ENCODE peak calls at places on chromosomes 11 and 22, in seven cellular contexts. A is CD8-positive, alpha-beta T cell; J is endodermal cell; D is psoas muscle; U is thoracic aorta; Z is CD4-positive, CD25-positive, alpha-beta regulatory T cell; Y is lung. E is an unnamed sample.
A peak's percentile ranks its signal among the peaks of the same experiment; 100 is the strongest.

GRCh38 chr11:115201121-115201792 is 303.0 kb downstream of the CADM1 start:
- DNase-seq in A (no peak), J (no peak), D (no peak), U (no peak), Z (no peak), Y (no peak), E (no peak)

GRCh38 chr11:44563716-44564115 is 1.7 kb upstream of the CD82 start:
- DNase-seq in A (no peak), J (no peak), D (no peak), U (no peak), Z (no peak), Y (no peak), E (no peak)

GRCh38 chr11:71449596-71449995 is 1.4 kb upstream of the DHCR7 start:
- DNase-seq in A (no peak), J (peak; percentile 72), D (no peak), U (no peak), Z (no peak), Y (no peak), E (no peak)

GRCh38 chr11:79253280-79253679 is 187.6 kb downstream of the TENM4 start:
- DNase-seq in A (no peak), J (no peak), D (no peak), U (no peak), Z (no peak), Y (no peak), E (no peak)

GRCh38 chr22:20811171-20811570 is 37.3 kb downstream of the SERPIND1 start:
- DNase-seq in A (no peak), J (no peak), D (no peak), U (no peak), Z (no peak), Y (no peak), E (no peak)

GRCh38 chr11:12100886-12101285 is 9.5 kb upstream of the MICAL2 start:
- DNase-seq in A (no peak), J (no peak), D (no peak), U (no peak), Z (no peak), Y (peak; percentile 77), E (no peak)

GRCh38 chr11:783581-784015 is 6.3 kb downstream of the CEND1 start:
- DNase-seq in A (no peak), J (peak; percentile 98), D (peak; percentile 87), U (peak; percentile 47), Z (peak; percentile 29), Y (peak; percentile 84), E (peak; percentile 27)

GRCh38 chr11:119624102-119624615 is 104.8 kb downstream of the NECTIN1 start:
- DNase-seq in A (no peak), J (peak; percentile 87), D (no peak), U (no peak), Z (no peak), Y (no peak), E (no peak)

GRCh38 chr11:126601550-126602215 is 246.2 kb downstream of the ST3GAL4 start:
- DNase-seq in A (no peak), J (peak; percentile 77), D (no peak), U (no peak), Z (no peak), Y (no peak), E (no peak)

GRCh38 chr11:117128289-117128688 is 15.8 kb upstream of the PAFAH1B2 start:
- DNase-seq in A (no peak), J (no peak), D (no peak), U (no peak), Z (no peak), Y (no peak), E (no peak)

GRCh38 chr11:34192481-34193401 is 87.3 kb downstream of the NAT10 start:
- DNase-seq in A (no peak), J (no peak), D (peak; percentile 69), U (peak; percentile 70), Z (no peak), Y (peak; percentile 40), E (no peak)

GRCh38 chr11:35214792-35215193 is 75.8 kb downstream of the CD44 start:
- DNase-seq in A (no peak), J (peak; percentile 89), D (no peak), U (no peak), Z (peak; percentile 55), Y (no peak), E (no peak)

GRCh38 chr11:78295347-78295746 is 106.6 kb downstream of the USP35 start:
- DNase-seq in A (no peak), J (no peak), D (no peak), U (no peak), Z (no peak), Y (no peak), E (no peak)

GRCh38 chr22:33859311-33859710 is 61.0 kb downstream of the LARGE1 start:
- DNase-seq in A (no peak), J (no peak), D (no peak), U (no peak), Z (no peak), Y (no peak), E (no peak)

GRCh38 chr11:105611414-105611813 is 1.5 kb downstream of the GRIA4 start:
- DNase-seq in A (no peak), J (no peak), D (no peak), U (no peak), Z (no peak), Y (no peak), E (no peak)

GRCh38 chr11:105611837-105612480 is 2.1 kb downstream of the GRIA4 start:
- DNase-seq in A (no peak), J (peak; percentile 49), D (no peak), U (no peak), Z (no peak), Y (no peak), E (no peak)

GRCh38 chr11:105609832-105610781 is at the start of gene GRIA4:
- DNase-seq in A (no peak), J (peak; percentile 86), D (peak; percentile 13), U (no peak), Z (no peak), Y (no peak), E (no peak)

GRCh38 chr11:105610796-105611361 is 1.0 kb downstream of the GRIA4 start:
- DNase-seq in A (no peak), J (peak; percentile 44), D (no peak), U (no peak), Z (no peak), Y (no peak), E (no peak)

GRCh38 chr11:105609341-105609781 is 512 bp upstream of the GRIA4 start:
- DNase-seq in A (no peak), J (peak; percentile 77), D (no peak), U (no peak), Z (peak; percentile 16), Y (no peak), E (no peak)
- H3K27me3 ChIP-seq in A (no peaks in the 10 kb centered on the region), J (peaks cover 56% of the 10 kb centered on the region), D (peaks cover 34% of the 10 kb centered on the region), U (no peaks in the 10 kb centered on the region), Z (peaks cover 19% of the 10 kb centered on the region), Y (no peaks in the 10 kb centered on the region), E (peaks cover 13% of the 10 kb centered on the region)

GRCh38 chr22:22141031-22141430 is 103.6 kb upstream of the VPREB1 start:
- DNase-seq in A (no peak), J (no peak), D (no peak), U (no peak), Z (no peak), Y (no peak), E (no peak)
- H3K27me3 ChIP-seq in A (no peaks in the 10 kb centered on the region), J (peaks cover 11% of the 10 kb centered on the region), D (peaks cover 27% of the 10 kb centered on the region), U (no peaks in the 10 kb centered on the region), Z (peaks cover 35% of the 10 kb centered on the region), Y (no peaks in the 10 kb centered on the region), E (peaks cover 5% of the 10 kb centered on the region)

GRCh38 chr11:20164152-20164551 is 3.9 kb upstream of the DBX1 start:
- DNase-seq in A (no peak), J (no peak), D (no peak), U (no peak), Z (no peak), Y (no peak), E (no peak)
- H3K27me3 ChIP-seq in A (peaks cover 50% of the 10 kb centered on the region), J (peaks cover 81% of the 10 kb centered on the region), D (peaks cover 90% of the 10 kb centered on the region), U (peaks cover 6% of the 10 kb centered on the region), Z (peaks cover 49% of the 10 kb centered on the region), Y (peaks cover 24% of the 10 kb centered on the region), E (peaks cover 68% of the 10 kb centered on the region)

GRCh38 chr11:76318744-76319384 is 62.1 kb downstream of the THAP12 start:
- DNase-seq in A (peak; percentile 92), J (peak; percentile 96), D (peak; percentile 79), U (peak; percentile 44), Z (peak; percentile 79), Y (peak; percentile 82), E (peak; percentile 78)
- H3K27me3 ChIP-seq in A (peaks cover 9% of the 10 kb centered on the region), J (peaks cover 72% of the 10 kb centered on the region), D (no peaks in the 10 kb centered on the region), U (no peaks in the 10 kb centered on the region), Z (peaks cover 5% of the 10 kb centered on the region), Y (peaks cover 5% of the 10 kb centered on the region), E (peaks cover 8% of the 10 kb centered on the region)

GRCh38 chr22:23513705-23514104 is 66.4 kb downstream of the IGLL1 start:
- DNase-seq in A (no peak), J (no peak), D (no peak), U (no peak), Z (no peak), Y (no peak), E (no peak)

GRCh38 chr22:23512348-23512705 is 67.8 kb downstream of the IGLL1 start:
- DNase-seq in A (no peak), J (no peak), D (no peak), U (no peak), Z (no peak), Y (no peak), E (no peak)

GRCh38 chr22:23512738-23513137 is 67.4 kb downstream of the IGLL1 start:
- DNase-seq in A (no peak), J (no peak), D (no peak), U (no peak), Z (no peak), Y (no peak), E (no peak)

GRCh38 chr22:23511627-23512347 is 68.3 kb downstream of the IGLL1 start:
- DNase-seq in A (no peak), J (no peak), D (no peak), U (no peak), Z (no peak), Y (no peak), E (no peak)

GRCh38 chr22:23509571-23510302 is 70.4 kb downstream of the IGLL1 start:
- DNase-seq in A (no peak), J (peak; percentile 74), D (no peak), U (no peak), Z (no peak), Y (no peak), E (no peak)
- H3K27me3 ChIP-seq in A (no peaks in the 10 kb centered on the region), J (no peaks in the 10 kb centered on the region), D (peaks cover 8% of the 10 kb centered on the region), U (no peaks in the 10 kb centered on the region), Z (no peaks in the 10 kb centered on the region), Y (no peaks in the 10 kb centered on the region), E (no peaks in the 10 kb centered on the region)

DNA sequence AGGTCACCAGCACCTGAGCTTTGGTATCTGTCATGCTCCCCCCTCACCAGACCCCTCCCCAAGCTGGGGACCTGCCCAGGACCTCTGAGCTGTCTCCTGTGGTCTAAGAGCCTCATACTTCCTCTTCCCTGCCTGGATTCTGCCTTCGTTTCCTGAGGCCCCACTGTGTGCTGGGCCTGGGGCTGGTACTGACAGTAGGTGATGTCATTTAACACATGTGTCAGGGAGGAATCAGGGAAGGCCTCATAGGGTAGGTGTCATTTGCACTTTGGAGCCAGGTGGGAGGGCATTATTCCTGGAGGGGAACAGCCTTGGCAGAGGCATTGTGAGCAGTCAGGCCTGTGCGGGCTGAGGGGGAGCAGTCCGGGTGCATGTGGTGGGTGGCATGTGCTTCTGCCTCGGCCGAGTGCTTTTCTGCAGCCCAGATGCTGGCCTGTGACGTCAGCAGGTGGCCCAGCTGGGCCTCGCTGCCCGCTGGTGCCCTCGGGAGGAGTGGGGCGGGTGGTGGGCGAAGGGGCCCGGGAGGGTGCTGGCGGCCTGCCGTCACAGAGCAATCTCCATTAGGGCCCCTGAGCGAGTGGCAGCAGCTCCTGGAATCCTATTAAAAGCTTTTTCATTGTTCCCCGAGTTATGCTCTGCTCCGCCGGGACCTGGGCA is 9.1 kb downstream of the FLRT1 start:
- DNase-seq in A (no peak), J (no peak), D (no peak), U (no peak), Z (no peak), Y (no peak), E (no peak)
- H3K27me3 ChIP-seq in A (no peaks in the 10 kb centered on the region), J (peaks cover 6% of the 10 kb centered on the region), D (no peaks in the 10 kb centered on the region), U (no peaks in the 10 kb centered on the region), Z (no peaks in the 10 kb centered on the region), Y (no peaks in the 10 kb centered on the region), E (no peaks in the 10 kb centered on the region)

GRCh38 chr11:122399375-122399774 is 256.1 kb upstream of the UBASH3B start:
- DNase-seq in A (no peak), J (no peak), D (no peak), U (no peak), Z (no peak), Y (no peak), E (no peak)
- H3K27me3 ChIP-seq in A (no peaks in the 10 kb centered on the region), J (no peaks in the 10 kb centered on the region), D (no peaks in the 10 kb centered on the region), U (no peaks in the 10 kb centered on the region), Z (no peaks in the 10 kb centered on the region), Y (no peaks in the 10 kb centered on the region), E (no peaks in the 10 kb centered on the region)